ENCODE peak calls at places on chromosome 2, in four cellular contexts. One of them, this sample, is unnamed.

GRCh38 chr2:234620018-234620417 is 123.1 kb upstream of the ARL4C start:
- DNase-seq in fibroblast of lung: no peak
- DNase-seq in prostate gland: no peak
- DNase-seq in RWPE2: no peak
- DNase-seq in this sample: no peak

GRCh38 chr2:216372761-216373291 is 543 bp upstream of the MARCHF4 start:
- DNase-seq in fibroblast of lung: peak; percentile 93
- DNase-seq in prostate gland: no peak
- DNase-seq in RWPE2: no peak
- DNase-seq in this sample: peak; percentile 63

GRCh38 chr2:119483896-119484718 is 40.2 kb downstream of the SCTR start:
- DNase-seq in fibroblast of lung: no peak
- DNase-seq in prostate gland: no peak
- DNase-seq in RWPE2: no peak
- DNase-seq in this sample: no peak

GRCh38 chr2:134232461-134232860 is 21.4 kb upstream of the MGAT5 start:
- DNase-seq in fibroblast of lung: no peak
- DNase-seq in prostate gland: no peak
- DNase-seq in RWPE2: no peak
- DNase-seq in this sample: no peak

GRCh38 chr2:97355887-97356286 is 233.8 kb downstream of the ANKRD36B start:
- DNase-seq in fibroblast of lung: no peak
- DNase-seq in prostate gland: no peak
- DNase-seq in RWPE2: no peak
- DNase-seq in this sample: no peak

GRCh38 chr2:36805635-36806224 is 109.2 kb downstream of the VIT start:
- DNase-seq in fibroblast of lung: no peak
- DNase-seq in prostate gland: no peak
- DNase-seq in RWPE2: no peak
- DNase-seq in this sample: no peak

GRCh38 chr2:69755862-69756467 is 14.0 kb downstream of the ANXA4 start:
- DNase-seq in fibroblast of lung: peak; percentile 64
- DNase-seq in prostate gland: peak; percentile 38
- DNase-seq in RWPE2: no peak
- DNase-seq in this sample: peak; percentile 94

GRCh38 chr2:118580651-118581050 is 266.8 kb downstream of the EN1 start:
- DNase-seq in fibroblast of lung: peak; percentile 54
- DNase-seq in prostate gland: no peak
- DNase-seq in RWPE2: no peak
- DNase-seq in this sample: peak; percentile 77

GRCh38 chr2:230842473-230842872 is 22.3 kb upstream of the ITM2C start:
- DNase-seq in fibroblast of lung: peak; percentile 14
- DNase-seq in prostate gland: no peak
- DNase-seq in RWPE2: no peak
- DNase-seq in this sample: peak; percentile 26

GRCh38 chr2:179304424-179304823 is 39.8 kb upstream of the SESTD1 start:
- DNase-seq in fibroblast of lung: no peak
- DNase-seq in prostate gland: no peak
- DNase-seq in RWPE2: no peak
- DNase-seq in this sample: no peak

GRCh38 chr2:96815326-96816126 is 542 bp upstream of the CNNM3 start:
- DNase-seq in fibroblast of lung: peak; percentile 67
- DNase-seq in prostate gland: peak; percentile 29
- DNase-seq in RWPE2: no peak
- DNase-seq in this sample: peak; percentile 11

GRCh38 chr2:40127890-40128548 is 323.9 kb downstream of the SLC8A1 start:
- DNase-seq in fibroblast of lung: peak; percentile 89
- DNase-seq in prostate gland: no peak
- DNase-seq in RWPE2: no peak
- DNase-seq in this sample: no peak

GRCh38 chr2:31137211-31138036 is 816 bp downstream of the GALNT14 start:
- DNase-seq in fibroblast of lung: no peak
- DNase-seq in prostate gland: no peak
- DNase-seq in RWPE2: no peak
- DNase-seq in this sample: peak; percentile 49

GRCh38 chr2:219912530-219912929 is 285.1 kb downstream of the SLC4A3 start:
- DNase-seq in fibroblast of lung: peak; percentile 75
- DNase-seq in prostate gland: no peak
- DNase-seq in RWPE2: no peak
- DNase-seq in this sample: peak; percentile 28

GRCh38 chr2:241870611-241871537 is 1.3 kb downstream of the RTP5 start:
- DNase-seq in fibroblast of lung: no peak
- DNase-seq in prostate gland: no peak
- DNase-seq in RWPE2: no peak
- DNase-seq in this sample: no peak

GRCh38 chr2:206164261-206164862 is 4.7 kb downstream of the EEF1B2 start:
- DNase-seq in fibroblast of lung: peak; percentile 14
- DNase-seq in prostate gland: no peak
- DNase-seq in RWPE2: no peak
- DNase-seq in this sample: no peak

GRCh38 chr2:108257757-108258331 is 18.1 kb downstream of the SULT1C3 start:
- DNase-seq in fibroblast of lung: no peak
- DNase-seq in prostate gland: no peak
- DNase-seq in RWPE2: no peak
- DNase-seq in this sample: peak; percentile 32

GRCh38 chr2:195364015-195364965 is 292.7 kb upstream of the SLC39A10 start:
- DNase-seq in fibroblast of lung: peak; percentile 76
- DNase-seq in prostate gland: no peak
- DNase-seq in RWPE2: no peak
- DNase-seq in this sample: peak; percentile 74

GRCh38 chr2:55169915-55170314 is 62.2 kb downstream of the CLHC1 start:
- DNase-seq in fibroblast of lung: no peak
- DNase-seq in prostate gland: peak; percentile 31
- DNase-seq in RWPE2: no peak
- DNase-seq in this sample: no peak

GRCh38 chr2:25164526-25164925 is 3.9 kb downstream of the POMC start:
- DNase-seq in fibroblast of lung: no peak
- DNase-seq in prostate gland: no peak
- DNase-seq in RWPE2: no peak
- DNase-seq in this sample: no peak

GRCh38 chr2:74865770-74866674 is 32.1 kb downstream of the HK2 start:
- DNase-seq in fibroblast of lung: no peak
- DNase-seq in prostate gland: no peak
- DNase-seq in RWPE2: no peak
- DNase-seq in this sample: no peak

GRCh38 chr2:110727923-110728322 is 4.5 kb upstream of the ACOXL start:
- DNase-seq in fibroblast of lung: no peak
- DNase-seq in prostate gland: no peak
- DNase-seq in RWPE2: no peak
- DNase-seq in this sample: no peak

GRCh38 chr2:208820289-208820688 is 413.7 kb downstream of the PTH2R start:
- DNase-seq in fibroblast of lung: peak; percentile 0
- DNase-seq in prostate gland: no peak
- DNase-seq in RWPE2: no peak
- DNase-seq in this sample: peak; percentile 13

GRCh38 chr2:240604291-240604938 is 17.9 kb downstream of the CAPN10 start:
- DNase-seq in fibroblast of lung: peak; percentile 36
- DNase-seq in prostate gland: no peak
- DNase-seq in RWPE2: peak; percentile 55
- DNase-seq in this sample: no peak

GRCh38 chr2:135744761-135745314 is 3.2 kb downstream of the UBXN4 start:
- DNase-seq in fibroblast of lung: peak; percentile 11
- DNase-seq in prostate gland: no peak
- DNase-seq in RWPE2: no peak
- DNase-seq in this sample: peak; percentile 65

GRCh38 chr2:169727065-169727464 is 6.6 kb upstream of the KLHL23 start:
- DNase-seq in fibroblast of lung: no peak
- DNase-seq in prostate gland: no peak
- DNase-seq in RWPE2: no peak
- DNase-seq in this sample: no peak

GRCh38 chr2:218223046-218223445 is 6.1 kb downstream of the ARPC2 start:
- DNase-seq in fibroblast of lung: peak; percentile 37
- DNase-seq in prostate gland: no peak
- DNase-seq in RWPE2: no peak
- DNase-seq in this sample: peak; percentile 28

GRCh38 chr2:221073650-221074049 is 498.5 kb downstream of the EPHA4 start:
- DNase-seq in fibroblast of lung: no peak
- DNase-seq in prostate gland: no peak
- DNase-seq in RWPE2: no peak
- DNase-seq in this sample: no peak

GRCh38 chr2:127094509-127095366 is 12.2 kb downstream of the BIN1 start:
- DNase-seq in fibroblast of lung: peak; percentile 51
- DNase-seq in prostate gland: peak; percentile 46
- DNase-seq in RWPE2: no peak
- DNase-seq in this sample: no peak

GRCh38 chr2:118061135-118061955 is 26.9 kb upstream of the INSIG2 start:
- DNase-seq in fibroblast of lung: peak; percentile 60
- DNase-seq in prostate gland: no peak
- DNase-seq in RWPE2: no peak
- DNase-seq in this sample: peak; percentile 72

GRCh38 chr2:172878260-172878659 is 142.6 kb downstream of the RAPGEF4 start:
- DNase-seq in fibroblast of lung: peak; percentile 52
- DNase-seq in prostate gland: no peak
- DNase-seq in RWPE2: no peak
- DNase-seq in this sample: no peak

GRCh38 chr2:189163889-189164288 is 15.7 kb downstream of the COL5A2 start:
- DNase-seq in fibroblast of lung: peak; percentile 93
- DNase-seq in prostate gland: no peak
- DNase-seq in RWPE2: no peak
- DNase-seq in this sample: no peak

GRCh38 chr2:239025951-239026461 is 178.1 kb downstream of the TWIST2 start:
- DNase-seq in fibroblast of lung: no peak
- DNase-seq in prostate gland: no peak
- DNase-seq in RWPE2: peak; percentile 34
- DNase-seq in this sample: no peak

GRCh38 chr2:169324581-169325260 is 37.6 kb downstream of the LRP2 start:
- DNase-seq in fibroblast of lung: no peak
- DNase-seq in prostate gland: no peak
- DNase-seq in RWPE2: no peak
- DNase-seq in this sample: no peak

GRCh38 chr2:95019572-95019971 is 5.9 kb upstream of the MAL start:
- DNase-seq in fibroblast of lung: no peak
- DNase-seq in prostate gland: no peak
- DNase-seq in RWPE2: no peak
- DNase-seq in this sample: no peak

GRCh38 chr2:95017836-95018235 is 7.7 kb upstream of the MAL start:
- DNase-seq in fibroblast of lung: no peak
- DNase-seq in prostate gland: no peak
- DNase-seq in RWPE2: no peak
- DNase-seq in this sample: no peak

GRCh38 chr2:95018861-95019550 is 6.5 kb upstream of the MAL start:
- DNase-seq in fibroblast of lung: no peak
- DNase-seq in prostate gland: no peak
- DNase-seq in RWPE2: no peak
- DNase-seq in this sample: no peak

GRCh38 chr2:95017308-95017630 is 8.2 kb upstream of the MAL start:
- DNase-seq in fibroblast of lung: no peak
- DNase-seq in prostate gland: no peak
- DNase-seq in RWPE2: no peak
- DNase-seq in this sample: no peak

DNA sequence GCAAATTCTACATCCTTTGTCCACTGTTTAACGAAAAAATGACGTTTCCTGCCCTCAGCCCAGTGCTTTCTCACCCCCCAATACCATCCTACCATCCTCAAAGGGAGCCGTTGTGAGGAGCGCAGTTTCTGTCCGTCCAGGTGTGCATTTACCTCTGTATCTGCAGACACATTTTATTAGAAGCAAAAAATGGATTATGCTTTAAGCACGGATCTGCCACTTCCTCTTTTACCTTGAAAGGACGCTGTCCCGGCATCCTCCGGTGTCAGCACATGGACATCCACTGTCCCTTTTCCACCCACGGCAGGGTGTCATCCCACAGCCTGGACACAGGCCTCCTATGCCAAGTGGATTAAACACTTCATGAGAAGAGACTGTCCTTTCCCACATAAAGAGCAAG is 7.2 kb upstream of the MAL start:
- DNase-seq in fibroblast of lung: no peak
- DNase-seq in prostate gland: no peak
- DNase-seq in RWPE2: no peak
- DNase-seq in this sample: no peak
- H3K9me3 ChIP-seq in fibroblast of lung: no peaks in the 10 kb centered on the region
- H3K9me3 ChIP-seq in prostate gland: no peaks in the 10 kb centered on the region
- H3K9me3 ChIP-seq in RWPE2: no peaks in the 10 kb centered on the region
- H3K9me3 ChIP-seq in this sample: no peaks in the 10 kb centered on the region

DNA sequence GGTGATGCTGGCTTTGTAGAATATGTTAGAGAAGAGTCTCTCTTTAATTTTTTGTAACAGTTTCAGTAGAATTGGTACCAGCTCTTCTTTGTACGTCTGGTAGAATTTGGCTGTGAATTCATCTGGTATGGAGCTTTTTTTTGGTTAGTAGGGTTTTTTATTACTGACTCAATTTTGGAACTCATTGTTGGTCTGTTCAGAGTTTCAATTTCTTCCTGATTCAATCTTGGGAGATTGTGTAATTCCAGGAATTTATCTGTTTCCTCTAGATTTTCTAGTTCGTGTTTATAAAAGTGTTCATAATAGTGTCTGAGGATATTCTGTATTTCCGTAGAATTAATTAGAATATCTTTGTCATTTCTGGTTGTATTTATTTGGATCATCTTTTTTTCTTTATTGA is 943.5 kb downstream of the TRIB2 start:
- DNase-seq in fibroblast of lung: no peak
- DNase-seq in prostate gland: no peak
- DNase-seq in RWPE2: no peak
- DNase-seq in this sample: no peak
- H3K9me3 ChIP-seq in fibroblast of lung: no peaks in the 10 kb centered on the region
- H3K9me3 ChIP-seq in prostate gland: no peaks in the 10 kb centered on the region
- H3K9me3 ChIP-seq in RWPE2: no peaks in the 10 kb centered on the region
- H3K9me3 ChIP-seq in this sample: no peaks in the 10 kb centered on the region

GRCh38 chr2:128472789-128473174 is 154.1 kb upstream of the HS6ST1 start:
- DNase-seq in fibroblast of lung: peak; percentile 32
- DNase-seq in prostate gland: no peak
- DNase-seq in RWPE2: no peak
- DNase-seq in this sample: no peak

GRCh38 chr2:128469203-128469602 is 150.5 kb upstream of the HS6ST1 start:
- DNase-seq in fibroblast of lung: no peak
- DNase-seq in prostate gland: no peak
- DNase-seq in RWPE2: no peak
- DNase-seq in this sample: no peak

GRCh38 chr2:128468186-128468585 is 149.5 kb upstream of the HS6ST1 start:
- DNase-seq in fibroblast of lung: no peak
- DNase-seq in prostate gland: no peak
- DNase-seq in RWPE2: no peak
- DNase-seq in this sample: no peak

GRCh38 chr2:128467321-128467901 is 148.7 kb upstream of the HS6ST1 start:
- DNase-seq in fibroblast of lung: no peak
- DNase-seq in prostate gland: no peak
- DNase-seq in RWPE2: no peak
- DNase-seq in this sample: no peak

DNA sequence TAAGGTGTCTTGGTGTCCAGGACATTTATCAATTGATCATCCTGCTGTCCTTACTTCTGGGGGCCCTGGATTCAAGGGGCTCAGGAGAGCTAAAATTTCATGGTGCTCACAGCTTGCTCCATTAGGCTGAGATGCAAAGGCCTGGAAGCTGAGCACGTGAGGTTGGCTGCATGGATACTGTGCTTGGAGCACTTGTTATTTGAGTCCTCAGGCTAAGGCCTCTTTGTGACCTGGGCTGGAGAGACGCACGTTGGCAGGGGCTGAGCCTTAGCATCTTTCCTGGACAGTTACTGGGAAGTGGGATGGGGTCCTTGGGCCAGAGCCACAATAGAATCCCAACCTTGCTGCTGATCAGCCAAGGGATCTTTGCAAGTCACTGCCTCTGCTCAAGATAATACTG is 151.2 kb upstream of the HS6ST1 start:
- DNase-seq in fibroblast of lung: no peak
- DNase-seq in prostate gland: no peak
- DNase-seq in RWPE2: no peak
- DNase-seq in this sample: no peak
- H3K9me3 ChIP-seq in fibroblast of lung: no peaks in the 10 kb centered on the region
- H3K9me3 ChIP-seq in prostate gland: no peaks in the 10 kb centered on the region
- H3K9me3 ChIP-seq in RWPE2: peaks cover 4% of the 10 kb centered on the region
- H3K9me3 ChIP-seq in this sample: peaks cover 25% of the 10 kb centered on the region

GRCh38 chr2:94762600-94762999 is 108.6 kb upstream of the TEKT4 start:
- DNase-seq in fibroblast of lung: no peak
- DNase-seq in prostate gland: no peak
- DNase-seq in RWPE2: no peak
- DNase-seq in this sample: no peak
- H3K9me3 ChIP-seq in fibroblast of lung: no peaks in the 10 kb centered on the region
- H3K9me3 ChIP-seq in prostate gland: no peaks in the 10 kb centered on the region
- H3K9me3 ChIP-seq in RWPE2: no peaks in the 10 kb centered on the region
- H3K9me3 ChIP-seq in this sample: peaks cover 9% of the 10 kb centered on the region